ENCODE peak calls at places on chromosomes 13 and 19, in four cellular contexts. Z, T, R and U are unnamed samples.

GRCh38 chr19:51391073-51391611 is 751 bp upstream of the C19orf84 start:
- DNase-seq in Z (no peak), T (no peak), R (no peak), U (no peak)

GRCh38 chr13:50715402-50716146 is 127.9 kb downstream of the DLEU7 start:
- DNase-seq in Z (no peak), T (no peak), R (no peak), U (no peak)

GRCh38 chr19:7771072-7771471 is 8.0 kb downstream of the CLEC4M start:
- DNase-seq in Z (no peak), T (no peak), R (no peak), U (no peak)

GRCh38 chr19:57927587-57927986 is 7.6 kb downstream of the ZNF418 start:
- DNase-seq in Z (no peak), T (no peak), R (no peak), U (no peak)

GRCh38 chr19:1837625-1838105 is 10.6 kb downstream of the REXO1 start:
- DNase-seq in Z (peak; percentile 50), T (peak; percentile 53), R (peak; percentile 44), U (peak; percentile 33)

GRCh38 chr19:55685776-55686175 is 10.8 kb downstream of the EPN1 start:
- DNase-seq in Z (no peak), T (no peak), R (no peak), U (no peak)

GRCh38 chr13:23372264-23372905 is 61.1 kb downstream of the SACS start:
- DNase-seq in Z (no peak), T (no peak), R (peak; percentile 69), U (peak; percentile 29)

GRCh38 chr13:75445717-75446529 is 36.0 kb downstream of the TBC1D4 start:
- DNase-seq in Z (no peak), T (no peak), R (no peak), U (peak; percentile 53)

GRCh38 chr19:18346091-18346490 is 5.7 kb downstream of the PGPEP1 start:
- DNase-seq in Z (no peak), T (peak; percentile 58), R (no peak), U (no peak)

DNA sequence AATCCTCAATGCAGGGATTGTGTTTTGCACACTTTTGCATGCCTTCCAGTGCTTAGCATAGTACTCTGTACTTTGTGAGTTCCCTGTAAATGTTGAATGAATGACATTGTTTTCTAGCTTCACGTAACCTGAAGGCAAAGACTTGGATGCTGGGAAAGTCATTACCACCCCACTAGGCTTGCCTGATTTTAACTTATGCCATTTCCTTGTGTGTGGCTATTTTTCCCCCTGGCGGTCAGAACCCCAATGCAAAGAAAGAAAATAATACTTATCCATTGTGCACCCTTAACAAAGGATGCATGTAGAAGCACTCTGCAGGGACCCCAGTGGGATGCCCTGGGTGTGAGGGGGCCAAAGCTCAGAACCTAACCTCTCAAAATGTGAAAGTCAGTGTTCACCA is 1.2 kb upstream of the ENOX1 start:
- DNase-seq in Z (peak; percentile 11), T (no peak), R (peak; percentile 16), U (peak; percentile 78)
- TF ChIP-seq CTCF in Z (peak; percentile 53), T (no peak), R (peak; percentile 8), U (peak; percentile 75)

DNA sequence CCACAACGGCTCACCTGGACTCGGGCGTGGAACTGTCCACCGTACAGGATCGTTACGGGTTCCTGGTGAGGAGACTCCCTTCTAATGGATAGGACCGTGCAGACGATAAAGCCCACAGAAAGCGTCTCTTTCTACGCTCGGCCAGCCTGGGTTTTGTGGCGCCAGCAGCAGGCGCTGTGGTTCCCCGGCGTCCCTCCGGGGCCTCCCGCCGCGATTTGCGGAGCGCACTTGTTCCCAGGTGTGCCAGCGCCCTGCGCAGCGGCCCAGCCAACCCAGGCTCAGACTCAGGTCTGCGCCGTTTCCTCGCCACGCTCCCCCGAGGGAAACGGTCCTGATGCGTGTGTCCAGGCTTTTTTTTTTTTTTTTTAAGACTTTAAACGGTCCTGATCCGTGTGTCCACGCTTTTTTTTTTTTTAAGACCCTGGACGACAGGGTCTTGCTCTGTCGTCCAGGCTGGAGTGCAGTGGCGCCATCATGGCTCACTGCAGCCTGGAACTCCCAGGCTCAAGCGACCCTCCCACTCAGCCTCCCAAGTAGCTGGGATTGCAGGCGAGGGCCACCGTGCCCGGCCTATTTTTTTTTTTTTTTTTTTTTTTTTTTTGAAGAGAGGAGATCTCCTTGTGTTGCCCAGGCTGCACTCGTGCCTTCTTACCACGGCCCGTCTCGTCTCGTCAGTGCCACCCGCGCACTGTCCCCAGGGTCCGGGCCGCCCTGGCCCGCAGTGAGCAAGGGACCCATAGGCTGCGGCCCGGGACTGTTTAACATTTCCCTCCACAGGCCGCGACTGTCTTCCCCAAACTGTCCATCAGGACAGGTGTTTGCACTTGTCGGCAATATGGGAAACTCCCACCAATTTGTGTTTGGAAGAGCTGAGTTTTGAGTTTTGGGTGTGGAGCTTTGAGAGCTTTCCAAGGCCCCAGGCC is 23.8 kb downstream of the GJA3 start:
- DNase-seq in Z (no peak), T (no peak), R (no peak), U (peak; percentile 21)
- TF ChIP-seq CTCF in Z (no peak), T (peak; percentile 31), R (peak; percentile 69), U (peak; percentile 63)

DNA sequence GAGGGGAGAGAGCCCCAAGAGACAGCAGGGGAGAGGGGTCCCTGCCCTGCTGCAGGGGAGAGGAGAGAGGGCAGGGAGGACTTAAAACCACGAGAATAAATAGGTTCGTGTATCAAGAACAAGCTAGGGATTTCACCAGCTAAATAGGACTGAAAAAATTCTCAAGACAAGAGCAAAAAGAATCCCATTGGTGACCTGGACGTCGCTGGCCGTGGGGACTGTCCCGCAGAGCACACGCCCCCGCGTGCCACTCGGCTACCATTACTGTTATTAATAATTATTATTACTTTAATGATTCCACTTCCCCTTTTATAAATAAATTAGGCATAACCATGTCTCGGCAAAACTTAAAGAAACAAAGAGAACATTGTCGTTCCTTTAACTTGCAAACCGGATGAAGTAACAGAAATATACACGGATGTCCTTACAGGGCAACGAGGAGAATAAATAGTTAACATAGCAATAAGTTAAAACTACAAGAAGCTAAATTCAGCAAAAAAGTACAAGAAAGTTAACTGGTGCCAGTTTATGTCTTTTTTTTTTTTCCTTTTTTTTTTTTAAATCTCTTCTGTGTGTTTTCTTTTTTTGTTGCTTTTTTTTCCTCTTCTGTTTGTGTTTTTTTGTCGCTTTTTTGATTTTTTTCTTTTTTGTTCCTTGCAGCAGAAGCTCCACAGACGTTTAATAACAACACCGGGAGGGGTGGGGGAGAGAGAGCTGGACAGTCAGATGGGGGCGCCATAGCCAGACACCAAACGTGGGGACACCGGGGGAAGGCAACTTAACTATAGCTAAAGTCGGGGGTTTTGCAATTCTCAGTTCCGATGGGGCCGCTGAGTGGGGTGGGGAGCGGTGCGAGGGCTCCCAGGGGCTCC is 16.7 kb downstream of the PRKCSH start:
- DNase-seq in Z (peak; percentile 27), T (no peak), R (no peak), U (peak; percentile 25)
- TF ChIP-seq CTCF in Z (peak; percentile 76), T (no peak), R (no peak), U (peak; percentile 39)

DNA sequence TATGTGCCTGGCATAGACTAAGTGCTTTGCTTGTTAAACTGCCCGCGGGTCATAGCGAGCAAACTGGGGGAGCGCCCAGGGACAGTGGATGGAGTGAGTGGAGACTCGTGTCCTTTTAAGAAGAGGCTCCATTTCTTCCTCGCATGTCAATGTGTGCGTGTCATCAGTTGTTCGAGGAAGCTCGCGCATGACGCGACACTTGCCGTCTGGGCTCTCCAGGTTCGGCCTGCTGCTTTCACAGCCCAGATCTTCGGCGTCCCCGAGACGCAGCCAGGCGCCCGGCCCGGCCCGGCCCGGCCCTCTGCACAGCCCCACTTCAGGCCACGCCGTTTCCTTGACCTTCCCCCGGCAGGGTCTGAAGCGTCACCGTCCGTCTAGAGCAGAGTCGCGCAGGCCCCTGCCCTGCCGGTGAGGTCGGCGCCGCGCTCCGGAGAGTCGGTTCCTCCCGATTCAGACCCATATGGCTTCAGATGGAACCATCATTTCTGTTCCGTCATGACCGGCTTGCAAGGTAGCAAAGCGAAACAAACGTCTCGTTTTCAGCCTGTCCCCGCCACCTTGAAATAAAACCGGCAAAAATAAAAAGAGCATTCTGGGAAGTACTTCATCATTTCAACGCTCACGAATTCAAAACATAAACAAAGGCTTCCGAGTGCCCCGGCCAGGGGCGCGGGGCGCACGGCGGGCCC is 604 bp upstream of the ARHGEF7 start:
- DNase-seq in Z (no peak), T (no peak), R (peak; percentile 32), U (peak; percentile 24)
- TF ChIP-seq CTCF in Z (no peak), T (no peak), R (no peak), U (no peak)

DNA sequence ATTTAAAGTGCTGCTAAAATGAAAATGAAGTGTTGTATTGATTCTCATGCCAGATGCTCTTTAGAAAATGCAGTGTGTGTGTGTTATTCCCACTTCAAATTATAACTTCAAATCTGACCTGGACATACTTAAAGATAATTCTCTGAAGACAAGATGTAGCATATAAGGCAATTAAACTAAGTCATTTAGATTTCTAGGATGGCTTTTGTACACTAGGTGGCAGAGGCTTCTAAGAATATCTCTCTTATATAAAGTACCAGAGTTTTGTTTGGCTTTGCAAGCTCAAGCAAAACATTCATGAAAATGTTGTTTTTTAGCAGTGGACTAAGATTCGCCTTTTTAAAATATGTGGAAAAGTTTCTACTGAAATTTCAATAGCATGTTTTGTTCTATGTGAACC is 407.2 kb downstream of the GPC5 start:
- DNase-seq in Z (peak; percentile 46), T (no peak), R (peak; percentile 1), U (peak; percentile 35)
- TF ChIP-seq CTCF in Z (no peak), T (no peak), R (peak; percentile 5), U (peak; percentile 35)

GRCh38 chr13:109135018-109135417 is 505.6 kb downstream of the MYO16 start:
- DNase-seq in Z (peak; percentile 23), T (no peak), R (no peak), U (peak; percentile 32)
- TF ChIP-seq CTCF in Z (peak; percentile 59), T (no peak), R (peak; percentile 25), U (peak; percentile 38)

DNA sequence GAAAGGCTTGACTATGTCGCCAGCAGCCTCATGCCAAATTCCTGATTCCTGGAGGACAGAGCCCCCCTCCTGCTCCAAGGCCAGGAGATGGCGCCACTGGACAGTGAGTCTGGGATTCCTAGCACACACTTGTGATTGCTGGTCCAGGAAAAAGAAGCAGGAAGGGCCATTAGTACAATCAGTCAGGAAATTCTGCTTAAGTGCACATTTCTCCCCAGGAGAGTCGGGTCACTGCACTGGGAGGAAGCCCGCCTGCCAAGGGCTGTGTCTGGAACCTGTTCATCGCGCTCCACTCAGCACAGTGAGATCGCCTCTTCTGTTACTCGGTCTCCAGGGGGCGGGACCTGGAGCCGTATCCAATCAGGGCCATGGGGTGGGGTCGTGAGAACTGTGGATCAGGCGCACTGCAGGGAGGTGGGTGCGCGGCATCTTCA is 65.1 kb downstream of the ZNF823 start:
- DNase-seq in Z (peak; percentile 28), T (peak; percentile 17), R (peak; percentile 81), U (peak; percentile 73)
- TF ChIP-seq CTCF in Z (peak; percentile 76), T (no peak), R (peak; percentile 86), U (peak; percentile 87)